ENCODE peak calls at places on chromosomes 13 and 19, in five cellular contexts. One of them, this sample, is unnamed.

GRCh38 chr19:14689598-14690503 is at the start of gene ZNF333:
- DNase-seq in sigmoid colon: peak
- DNase-seq in kidney: peak
- DNase-seq in tibial artery: peak
- DNase-seq in activated B cell treated with CpG ODN at 0.5 μM for 24 hours: peak
- DNase-seq in this sample: peak

GRCh38 chr13:67303661-67304333 is 73.7 kb upstream of the PCDH9 start:
- DNase-seq in tibial artery: no peak
- DNase-seq in activated B cell treated with CpG ODN at 0.5 μM for 24 hours: no peak
- DNase-seq in sigmoid colon: no peak
- DNase-seq in kidney: no peak
- DNase-seq in this sample: no peak

GRCh38 chr13:106390360-106390759 is 145.1 kb downstream of the EFNB2 start:
- DNase-seq in activated B cell treated with CpG ODN at 0.5 μM for 24 hours: no peak
- DNase-seq in sigmoid colon: no peak
- DNase-seq in kidney: no peak
- DNase-seq in tibial artery: no peak
- DNase-seq in this sample: no peak

GRCh38 chr19:43784981-43785808 is 4.4 kb upstream of the KCNN4 start:
- DNase-seq in activated B cell treated with CpG ODN at 0.5 μM for 24 hours: no peak
- DNase-seq in tibial artery: no peak
- DNase-seq in sigmoid colon: no peak
- DNase-seq in kidney: no peak
- DNase-seq in this sample: peak

GRCh38 chr13:111304041-111304544 is 16.3 kb upstream of the TEX29 start:
- DNase-seq in sigmoid colon: no peak
- DNase-seq in kidney: no peak
- DNase-seq in tibial artery: no peak
- DNase-seq in activated B cell treated with CpG ODN at 0.5 μM for 24 hours: no peak
- DNase-seq in this sample: no peak

GRCh38 chr13:75788494-75788991 is 152.4 kb downstream of the LMO7 start:
- DNase-seq in kidney: no peak
- DNase-seq in tibial artery: no peak
- DNase-seq in sigmoid colon: no peak
- DNase-seq in activated B cell treated with CpG ODN at 0.5 μM for 24 hours: no peak
- DNase-seq in this sample: no peak

GRCh38 chr13:98374750-98375149 is 197.7 kb upstream of the RNF113B start:
- DNase-seq in tibial artery: no peak
- DNase-seq in kidney: no peak
- DNase-seq in activated B cell treated with CpG ODN at 0.5 μM for 24 hours: no peak
- DNase-seq in sigmoid colon: no peak
- DNase-seq in this sample: no peak

GRCh38 chr19:10544242-10544752 is 593 bp downstream of the ATG4D start:
- DNase-seq in kidney: peak
- DNase-seq in activated B cell treated with CpG ODN at 0.5 μM for 24 hours: peak
- DNase-seq in tibial artery: no peak
- DNase-seq in sigmoid colon: no peak
- DNase-seq in this sample: no peak

GRCh38 chr13:26968431-26969335 is 202.9 kb downstream of the USP12 start:
- DNase-seq in kidney: no peak
- DNase-seq in activated B cell treated with CpG ODN at 0.5 μM for 24 hours: no peak
- DNase-seq in tibial artery: no peak
- DNase-seq in sigmoid colon: peak
- DNase-seq in this sample: no peak

GRCh38 chr19:49442354-49442753 is 1.0 kb upstream of the SLC17A7 start:
- DNase-seq in sigmoid colon: peak
- DNase-seq in kidney: no peak
- DNase-seq in activated B cell treated with CpG ODN at 0.5 μM for 24 hours: no peak
- DNase-seq in tibial artery: peak
- DNase-seq in this sample: no peak

GRCh38 chr13:28716511-28716910 is 2.3 kb downstream of the SLC46A3 start:
- DNase-seq in activated B cell treated with CpG ODN at 0.5 μM for 24 hours: no peak
- DNase-seq in tibial artery: no peak
- DNase-seq in sigmoid colon: peak
- DNase-seq in kidney: peak
- DNase-seq in this sample: no peak

GRCh38 chr19:1938071-1938470 is 2.9 kb upstream of the CSNK1G2 start:
- DNase-seq in tibial artery: no peak
- DNase-seq in activated B cell treated with CpG ODN at 0.5 μM for 24 hours: no peak
- DNase-seq in sigmoid colon: no peak
- DNase-seq in kidney: no peak
- DNase-seq in this sample: no peak

GRCh38 chr13:94313321-94313720 is 166.2 kb downstream of the DCT start:
- DNase-seq in sigmoid colon: no peak
- DNase-seq in activated B cell treated with CpG ODN at 0.5 μM for 24 hours: no peak
- DNase-seq in tibial artery: no peak
- DNase-seq in kidney: no peak
- DNase-seq in this sample: no peak

GRCh38 chr19:56838930-56839664 is 1.4 kb downstream of the PEG3 start:
- DNase-seq in tibial artery: peak
- DNase-seq in kidney: peak
- DNase-seq in activated B cell treated with CpG ODN at 0.5 μM for 24 hours: no peak
- DNase-seq in sigmoid colon: peak
- DNase-seq in this sample: peak

GRCh38 chr13:27038323-27038722 is 133.3 kb downstream of the USP12 start:
- DNase-seq in tibial artery: no peak
- DNase-seq in kidney: no peak
- DNase-seq in sigmoid colon: no peak
- DNase-seq in activated B cell treated with CpG ODN at 0.5 μM for 24 hours: no peak
- DNase-seq in this sample: no peak

GRCh38 chr13:45615501-45616101 is at the start of gene ERICH6B:
- DNase-seq in activated B cell treated with CpG ODN at 0.5 μM for 24 hours: no peak
- DNase-seq in kidney: peak
- DNase-seq in sigmoid colon: no peak
- DNase-seq in tibial artery: peak
- DNase-seq in this sample: no peak

GRCh38 chr13:59641758-59642157 is 522.0 kb downstream of the DIAPH3 start:
- DNase-seq in sigmoid colon: no peak
- DNase-seq in activated B cell treated with CpG ODN at 0.5 μM for 24 hours: no peak
- DNase-seq in kidney: no peak
- DNase-seq in tibial artery: no peak
- DNase-seq in this sample: no peak

GRCh38 chr13:95139186-95139585 is 162.1 kb downstream of the ABCC4 start:
- DNase-seq in kidney: no peak
- DNase-seq in tibial artery: no peak
- DNase-seq in sigmoid colon: no peak
- DNase-seq in activated B cell treated with CpG ODN at 0.5 μM for 24 hours: no peak
- DNase-seq in this sample: no peak

GRCh38 chr19:15885167-15885566 is 12.7 kb downstream of the CYP4F2 start:
- DNase-seq in tibial artery: no peak
- DNase-seq in activated B cell treated with CpG ODN at 0.5 μM for 24 hours: no peak
- DNase-seq in sigmoid colon: no peak
- DNase-seq in kidney: no peak
- DNase-seq in this sample: no peak

GRCh38 chr19:1471514-1472107 is 7.4 kb downstream of the C19orf25 start:
- DNase-seq in sigmoid colon: no peak
- DNase-seq in kidney: peak
- DNase-seq in tibial artery: no peak
- DNase-seq in activated B cell treated with CpG ODN at 0.5 μM for 24 hours: no peak
- DNase-seq in this sample: no peak

GRCh38 chr19:10122066-10122465 is 2.4 kb upstream of the EIF3G start:
- DNase-seq in tibial artery: peak
- DNase-seq in activated B cell treated with CpG ODN at 0.5 μM for 24 hours: no peak
- DNase-seq in sigmoid colon: no peak
- DNase-seq in kidney: no peak
- DNase-seq in this sample: no peak

GRCh38 chr19:6580313-6580712 is 10.6 kb downstream of the CD70 start:
- DNase-seq in activated B cell treated with CpG ODN at 0.5 μM for 24 hours: no peak
- DNase-seq in tibial artery: no peak
- DNase-seq in sigmoid colon: no peak
- DNase-seq in kidney: no peak
- DNase-seq in this sample: no peak

GRCh38 chr13:65940720-65941119 is 1289.4 kb downstream of the PCDH9 start:
- DNase-seq in sigmoid colon: no peak
- DNase-seq in kidney: no peak
- DNase-seq in activated B cell treated with CpG ODN at 0.5 μM for 24 hours: no peak
- DNase-seq in tibial artery: no peak
- DNase-seq in this sample: no peak

GRCh38 chr13:52162279-52163101 is 3.1 kb upstream of the NEK3 start:
- DNase-seq in tibial artery: no peak
- DNase-seq in sigmoid colon: no peak
- DNase-seq in kidney: no peak
- DNase-seq in activated B cell treated with CpG ODN at 0.5 μM for 24 hours: no peak
- DNase-seq in this sample: no peak

GRCh38 chr19:1446713-1447564 is 3.0 kb upstream of the APC2 start:
- DNase-seq in sigmoid colon: no peak
- DNase-seq in tibial artery: no peak
- DNase-seq in kidney: no peak
- DNase-seq in activated B cell treated with CpG ODN at 0.5 μM for 24 hours: peak
- DNase-seq in this sample: no peak

GRCh38 chr19:1122972-1123363 is 19.2 kb downstream of the GPX4 start:
- DNase-seq in sigmoid colon: no peak
- DNase-seq in tibial artery: no peak
- DNase-seq in kidney: peak
- DNase-seq in activated B cell treated with CpG ODN at 0.5 μM for 24 hours: no peak
- DNase-seq in this sample: peak

DNA sequence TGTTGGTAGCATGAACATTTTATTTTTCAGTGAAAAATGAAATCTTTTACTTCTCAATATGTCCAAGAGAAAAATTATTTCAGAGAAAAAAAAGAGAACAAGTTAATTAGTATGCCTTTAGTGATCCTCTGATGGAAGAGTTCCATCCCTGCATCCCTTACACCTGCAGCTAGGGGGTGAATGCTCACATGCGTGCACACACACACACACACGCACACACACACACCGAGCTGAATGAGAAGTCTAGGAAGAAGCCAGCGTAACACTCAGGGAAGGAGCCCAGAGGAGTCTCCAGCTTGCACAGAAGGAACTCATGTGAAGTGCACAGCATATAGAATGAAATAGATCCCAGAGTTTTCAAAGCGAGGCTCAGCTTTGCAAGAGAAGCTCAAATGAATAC is 510.5 kb downstream of the IRS2 start:
- DNase-seq in tibial artery: no peak
- DNase-seq in sigmoid colon: no peak
- DNase-seq in kidney: no peak
- DNase-seq in activated B cell treated with CpG ODN at 0.5 μM for 24 hours: no peak
- DNase-seq in this sample: no peak
- TF ChIP-seq CTCF in tibial artery: no peak
- TF ChIP-seq CTCF in sigmoid colon: no peak
- TF ChIP-seq CTCF in kidney: no peak
- TF ChIP-seq CTCF in activated B cell treated with CpG ODN at 0.5 μM for 24 hours: no peak
- TF ChIP-seq CTCF in this sample: no peak

GRCh38 chr19:31578326-31578725 is 229.1 kb upstream of the TSHZ3 start:
- DNase-seq in tibial artery: no peak
- DNase-seq in kidney: no peak
- DNase-seq in sigmoid colon: peak
- DNase-seq in activated B cell treated with CpG ODN at 0.5 μM for 24 hours: no peak
- DNase-seq in this sample: no peak
- TF ChIP-seq CTCF in tibial artery: no peak
- TF ChIP-seq CTCF in kidney: no peak
- TF ChIP-seq CTCF in sigmoid colon: no peak
- TF ChIP-seq CTCF in activated B cell treated with CpG ODN at 0.5 μM for 24 hours: no peak
- TF ChIP-seq CTCF in this sample: no peak

GRCh38 chr19:45498411-45499195 is at the start of gene PPM1N:
- DNase-seq in sigmoid colon: no peak
- DNase-seq in kidney: peak
- DNase-seq in activated B cell treated with CpG ODN at 0.5 μM for 24 hours: peak
- DNase-seq in tibial artery: no peak
- DNase-seq in this sample: no peak
- TF ChIP-seq CTCF in sigmoid colon: no peak
- TF ChIP-seq CTCF in kidney: no peak
- TF ChIP-seq CTCF in activated B cell treated with CpG ODN at 0.5 μM for 24 hours: no peak
- TF ChIP-seq CTCF in tibial artery: no peak
- TF ChIP-seq CTCF in this sample: peak

GRCh38 chr19:29785360-29785759 is 26.4 kb upstream of the CCNE1 start:
- DNase-seq in tibial artery: no peak
- DNase-seq in sigmoid colon: no peak
- DNase-seq in kidney: no peak
- DNase-seq in activated B cell treated with CpG ODN at 0.5 μM for 24 hours: no peak
- DNase-seq in this sample: no peak

GRCh38 chr19:29789007-29789406 is 22.8 kb upstream of the CCNE1 start:
- DNase-seq in sigmoid colon: no peak
- DNase-seq in kidney: no peak
- DNase-seq in tibial artery: no peak
- DNase-seq in activated B cell treated with CpG ODN at 0.5 μM for 24 hours: no peak
- DNase-seq in this sample: no peak

GRCh38 chr19:29783627-29784190 is 28.1 kb upstream of the CCNE1 start:
- DNase-seq in kidney: no peak
- DNase-seq in sigmoid colon: no peak
- DNase-seq in tibial artery: no peak
- DNase-seq in activated B cell treated with CpG ODN at 0.5 μM for 24 hours: no peak
- DNase-seq in this sample: no peak

GRCh38 chr19:29784598-29785223 is 27.1 kb upstream of the CCNE1 start:
- DNase-seq in sigmoid colon: no peak
- DNase-seq in kidney: no peak
- DNase-seq in activated B cell treated with CpG ODN at 0.5 μM for 24 hours: no peak
- DNase-seq in tibial artery: no peak
- DNase-seq in this sample: no peak

DNA sequence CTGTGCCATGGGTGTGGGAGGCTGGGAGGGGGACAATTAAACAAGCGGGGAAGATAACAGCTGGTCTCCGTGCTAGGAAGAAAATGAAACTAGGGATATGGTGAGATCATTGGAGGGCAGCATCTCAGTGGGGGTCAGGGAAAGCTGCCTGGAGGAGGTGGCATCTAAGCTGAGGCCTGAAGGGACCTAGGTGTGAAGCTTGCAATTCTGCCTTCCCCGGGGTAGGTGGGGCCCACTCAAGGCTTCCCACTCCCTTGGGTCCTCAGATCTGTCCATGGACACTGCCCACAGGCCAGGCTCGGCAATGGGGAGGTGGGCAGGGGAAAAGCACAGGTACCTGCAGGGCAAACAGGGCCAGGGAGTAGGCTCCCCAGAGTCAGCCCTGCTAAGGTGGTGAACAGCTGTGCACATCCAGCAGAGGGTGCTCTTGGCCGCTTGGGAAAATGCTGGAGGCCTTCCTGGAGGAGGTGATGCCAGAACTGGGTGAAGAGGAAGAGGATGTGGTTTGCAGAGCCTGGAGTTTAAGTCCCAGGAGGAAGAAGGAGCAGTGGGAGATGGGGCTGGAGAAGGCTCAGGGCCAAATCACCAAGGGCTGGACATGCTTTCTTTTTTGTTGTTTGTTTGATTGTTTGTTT is 25.7 kb upstream of the CCNE1 start:
- DNase-seq in kidney: no peak
- DNase-seq in sigmoid colon: no peak
- DNase-seq in tibial artery: no peak
- DNase-seq in activated B cell treated with CpG ODN at 0.5 μM for 24 hours: no peak
- DNase-seq in this sample: no peak
- TF ChIP-seq CTCF in kidney: no peak
- TF ChIP-seq CTCF in sigmoid colon: no peak
- TF ChIP-seq CTCF in tibial artery: no peak
- TF ChIP-seq CTCF in activated B cell treated with CpG ODN at 0.5 μM for 24 hours: no peak
- TF ChIP-seq CTCF in this sample: peak

GRCh38 chr19:18919086-18919894 is at the start of the genes COPE and DDX49:
- DNase-seq in tibial artery: peak
- DNase-seq in kidney: peak
- DNase-seq in sigmoid colon: peak
- DNase-seq in activated B cell treated with CpG ODN at 0.5 μM for 24 hours: peak
- DNase-seq in this sample: peak

GRCh38 chr19:18913466-18913865 is 5.7 kb downstream of the COPE start:
- DNase-seq in activated B cell treated with CpG ODN at 0.5 μM for 24 hours: no peak
- DNase-seq in kidney: no peak
- DNase-seq in sigmoid colon: no peak
- DNase-seq in tibial artery: no peak
- DNase-seq in this sample: peak

GRCh38 chr19:18919895-18920204 is 335 bp downstream of the DDX49 start:
- DNase-seq in kidney: no peak
- DNase-seq in activated B cell treated with CpG ODN at 0.5 μM for 24 hours: no peak
- DNase-seq in sigmoid colon: no peak
- DNase-seq in tibial artery: no peak
- DNase-seq in this sample: no peak

GRCh38 chr19:18912933-18913332 is 6.3 kb downstream of the COPE start:
- DNase-seq in sigmoid colon: no peak
- DNase-seq in kidney: no peak
- DNase-seq in activated B cell treated with CpG ODN at 0.5 μM for 24 hours: no peak
- DNase-seq in tibial artery: no peak
- DNase-seq in this sample: no peak

GRCh38 chr19:18915639-18916038 is 3.5 kb downstream of the COPE start:
- DNase-seq in kidney: no peak
- DNase-seq in tibial artery: no peak
- DNase-seq in sigmoid colon: no peak
- DNase-seq in activated B cell treated with CpG ODN at 0.5 μM for 24 hours: no peak
- DNase-seq in this sample: no peak
- TF ChIP-seq CTCF in kidney: peak
- TF ChIP-seq CTCF in tibial artery: no peak
- TF ChIP-seq CTCF in sigmoid colon: no peak
- TF ChIP-seq CTCF in activated B cell treated with CpG ODN at 0.5 μM for 24 hours: no peak
- TF ChIP-seq CTCF in this sample: peak